ENCODE peak calls at places on chromosomes 3 and 15, in ten cellular contexts. One of them, this sample, is unnamed.

GRCh38 chr3:18007980-18008379 is 265.5 kb upstream of the TBC1D5 start:
- DNase-seq in OCI-LY7: no peak
- DNase-seq in GM04503: no peak
- DNase-seq in psoas muscle: no peak
- DNase-seq in nephron progenitor cell: no peak
- DNase-seq in sigmoid colon: no peak
- DNase-seq in HT1080: no peak
- DNase-seq in tibial artery: no peak
- DNase-seq in AG10803: no peak
- DNase-seq in T-helper 2 cell: no peak
- DNase-seq in this sample: no peak

GRCh38 chr3:119062892-119063291 is 28.2 kb upstream of the IGSF11 start:
- DNase-seq in OCI-LY7: no peak
- DNase-seq in GM04503: no peak
- DNase-seq in psoas muscle: no peak
- DNase-seq in nephron progenitor cell: no peak
- DNase-seq in sigmoid colon: no peak
- DNase-seq in HT1080: no peak
- DNase-seq in tibial artery: no peak
- DNase-seq in AG10803: no peak
- DNase-seq in T-helper 2 cell: no peak
- DNase-seq in this sample: no peak

GRCh38 chr15:68783226-68784054 is 37.3 kb downstream of the ANP32A start:
- DNase-seq in OCI-LY7: peak
- DNase-seq in GM04503: no peak
- DNase-seq in psoas muscle: no peak
- DNase-seq in nephron progenitor cell: peak
- DNase-seq in sigmoid colon: peak
- DNase-seq in HT1080: no peak
- DNase-seq in tibial artery: no peak
- DNase-seq in AG10803: no peak
- DNase-seq in T-helper 2 cell: peak
- DNase-seq in this sample: peak

GRCh38 chr3:76307556-76307955 is 522.2 kb upstream of the ZNF717 start:
- DNase-seq in OCI-LY7: no peak
- DNase-seq in GM04503: no peak
- DNase-seq in psoas muscle: no peak
- DNase-seq in nephron progenitor cell: no peak
- DNase-seq in sigmoid colon: no peak
- DNase-seq in HT1080: no peak
- DNase-seq in tibial artery: no peak
- DNase-seq in AG10803: no peak
- DNase-seq in T-helper 2 cell: no peak
- DNase-seq in this sample: no peak

GRCh38 chr3:65006300-65006739 is 318.5 kb upstream of the ADAMTS9 start:
- DNase-seq in OCI-LY7: no peak
- DNase-seq in GM04503: peak
- DNase-seq in psoas muscle: no peak
- DNase-seq in nephron progenitor cell: no peak
- DNase-seq in sigmoid colon: no peak
- DNase-seq in HT1080: peak
- DNase-seq in tibial artery: no peak
- DNase-seq in AG10803: peak
- DNase-seq in T-helper 2 cell: no peak
- DNase-seq in this sample: no peak

GRCh38 chr3:25432191-25432720 is 4.2 kb downstream of the RARB start:
- DNase-seq in OCI-LY7: no peak
- DNase-seq in GM04503: no peak
- DNase-seq in psoas muscle: no peak
- DNase-seq in nephron progenitor cell: no peak
- DNase-seq in sigmoid colon: no peak
- DNase-seq in HT1080: no peak
- DNase-seq in tibial artery: no peak
- DNase-seq in AG10803: no peak
- DNase-seq in T-helper 2 cell: no peak
- DNase-seq in this sample: no peak

GRCh38 chr3:128364291-128364690 is 102.4 kb downstream of the DNAJB8 start:
- DNase-seq in OCI-LY7: no peak
- DNase-seq in GM04503: no peak
- DNase-seq in psoas muscle: peak
- DNase-seq in nephron progenitor cell: no peak
- DNase-seq in sigmoid colon: no peak
- DNase-seq in HT1080: no peak
- DNase-seq in tibial artery: no peak
- DNase-seq in AG10803: no peak
- DNase-seq in T-helper 2 cell: no peak
- DNase-seq in this sample: no peak

GRCh38 chr3:99505646-99506269 is 132.6 kb upstream of the COL8A1 start:
- DNase-seq in OCI-LY7: no peak
- DNase-seq in GM04503: peak
- DNase-seq in psoas muscle: peak
- DNase-seq in nephron progenitor cell: no peak
- DNase-seq in sigmoid colon: peak
- DNase-seq in HT1080: peak
- DNase-seq in tibial artery: peak
- DNase-seq in AG10803: peak
- DNase-seq in T-helper 2 cell: no peak
- DNase-seq in this sample: no peak

GRCh38 chr3:14285526-14285925 is 106.9 kb downstream of the LSM3 start:
- DNase-seq in OCI-LY7: no peak
- DNase-seq in GM04503: no peak
- DNase-seq in psoas muscle: no peak
- DNase-seq in nephron progenitor cell: no peak
- DNase-seq in sigmoid colon: no peak
- DNase-seq in HT1080: no peak
- DNase-seq in tibial artery: no peak
- DNase-seq in AG10803: no peak
- DNase-seq in T-helper 2 cell: no peak
- DNase-seq in this sample: no peak

GRCh38 chr3:69510481-69511031 is 124.7 kb upstream of the FRMD4B start:
- DNase-seq in OCI-LY7: no peak
- DNase-seq in GM04503: no peak
- DNase-seq in psoas muscle: no peak
- DNase-seq in nephron progenitor cell: no peak
- DNase-seq in sigmoid colon: no peak
- DNase-seq in HT1080: peak
- DNase-seq in tibial artery: no peak
- DNase-seq in AG10803: no peak
- DNase-seq in T-helper 2 cell: no peak
- DNase-seq in this sample: no peak

GRCh38 chr15:101010781-101011180 is 91.6 kb downstream of the LRRK1 start:
- DNase-seq in OCI-LY7: no peak
- DNase-seq in GM04503: no peak
- DNase-seq in psoas muscle: no peak
- DNase-seq in nephron progenitor cell: no peak
- DNase-seq in sigmoid colon: peak
- DNase-seq in HT1080: no peak
- DNase-seq in tibial artery: no peak
- DNase-seq in AG10803: no peak
- DNase-seq in T-helper 2 cell: no peak
- DNase-seq in this sample: no peak

GRCh38 chr15:70197945-70198361 is 100.2 kb upstream of the TLE3 start:
- DNase-seq in OCI-LY7: no peak
- DNase-seq in GM04503: no peak
- DNase-seq in psoas muscle: no peak
- DNase-seq in nephron progenitor cell: no peak
- DNase-seq in sigmoid colon: no peak
- DNase-seq in HT1080: no peak
- DNase-seq in tibial artery: no peak
- DNase-seq in AG10803: no peak
- DNase-seq in T-helper 2 cell: no peak
- DNase-seq in this sample: peak

GRCh38 chr3:170491901-170492300 is 73.2 kb downstream of the CLDN11 start:
- DNase-seq in OCI-LY7: no peak
- DNase-seq in GM04503: no peak
- DNase-seq in psoas muscle: no peak
- DNase-seq in nephron progenitor cell: no peak
- DNase-seq in sigmoid colon: no peak
- DNase-seq in HT1080: no peak
- DNase-seq in tibial artery: no peak
- DNase-seq in AG10803: no peak
- DNase-seq in T-helper 2 cell: no peak
- DNase-seq in this sample: no peak

GRCh38 chr3:112126501-112126900 is 6.5 kb downstream of the GCSAM start:
- DNase-seq in OCI-LY7: peak
- DNase-seq in GM04503: no peak
- DNase-seq in psoas muscle: no peak
- DNase-seq in nephron progenitor cell: peak
- DNase-seq in sigmoid colon: no peak
- DNase-seq in HT1080: no peak
- DNase-seq in tibial artery: no peak
- DNase-seq in AG10803: peak
- DNase-seq in T-helper 2 cell: no peak
- DNase-seq in this sample: no peak

GRCh38 chr15:60530653-60531052 is 51.7 kb upstream of the ICE2 start:
- DNase-seq in OCI-LY7: no peak
- DNase-seq in GM04503: no peak
- DNase-seq in psoas muscle: no peak
- DNase-seq in nephron progenitor cell: no peak
- DNase-seq in sigmoid colon: no peak
- DNase-seq in HT1080: no peak
- DNase-seq in tibial artery: no peak
- DNase-seq in AG10803: no peak
- DNase-seq in T-helper 2 cell: no peak
- DNase-seq in this sample: no peak

GRCh38 chr3:143973352-143974021 is 1.9 kb downstream of the DIPK2A start:
- DNase-seq in OCI-LY7: no peak
- DNase-seq in GM04503: no peak
- DNase-seq in psoas muscle: no peak
- DNase-seq in nephron progenitor cell: no peak
- DNase-seq in sigmoid colon: no peak
- DNase-seq in HT1080: peak
- DNase-seq in tibial artery: peak
- DNase-seq in AG10803: peak
- DNase-seq in T-helper 2 cell: no peak
- DNase-seq in this sample: no peak

GRCh38 chr15:43293402-43293801 is 26.7 kb upstream of the TGM5 start:
- DNase-seq in OCI-LY7: peak
- DNase-seq in GM04503: no peak
- DNase-seq in psoas muscle: no peak
- DNase-seq in nephron progenitor cell: peak
- DNase-seq in sigmoid colon: no peak
- DNase-seq in HT1080: no peak
- DNase-seq in tibial artery: no peak
- DNase-seq in AG10803: no peak
- DNase-seq in T-helper 2 cell: no peak
- DNase-seq in this sample: no peak

GRCh38 chr3:157602424-157602823 is 99.2 kb upstream of the VEPH1 start:
- DNase-seq in OCI-LY7: no peak
- DNase-seq in GM04503: no peak
- DNase-seq in psoas muscle: no peak
- DNase-seq in nephron progenitor cell: no peak
- DNase-seq in sigmoid colon: no peak
- DNase-seq in HT1080: no peak
- DNase-seq in tibial artery: no peak
- DNase-seq in AG10803: no peak
- DNase-seq in T-helper 2 cell: no peak
- DNase-seq in this sample: no peak

GRCh38 chr3:65098400-65098799 is 410.6 kb upstream of the ADAMTS9 start:
- DNase-seq in OCI-LY7: no peak
- DNase-seq in GM04503: no peak
- DNase-seq in psoas muscle: no peak
- DNase-seq in nephron progenitor cell: no peak
- DNase-seq in sigmoid colon: no peak
- DNase-seq in HT1080: no peak
- DNase-seq in tibial artery: no peak
- DNase-seq in AG10803: no peak
- DNase-seq in T-helper 2 cell: no peak
- DNase-seq in this sample: no peak

GRCh38 chr3:106242779-106243178 is 374.0 kb upstream of the CBLB start:
- DNase-seq in OCI-LY7: no peak
- DNase-seq in GM04503: no peak
- DNase-seq in psoas muscle: no peak
- DNase-seq in nephron progenitor cell: no peak
- DNase-seq in sigmoid colon: no peak
- DNase-seq in HT1080: no peak
- DNase-seq in tibial artery: no peak
- DNase-seq in AG10803: no peak
- DNase-seq in T-helper 2 cell: no peak
- DNase-seq in this sample: no peak

GRCh38 chr3:53796161-53796560 is 50.1 kb downstream of the CHDH start:
- DNase-seq in OCI-LY7: no peak
- DNase-seq in GM04503: no peak
- DNase-seq in psoas muscle: no peak
- DNase-seq in nephron progenitor cell: no peak
- DNase-seq in sigmoid colon: no peak
- DNase-seq in HT1080: no peak
- DNase-seq in tibial artery: no peak
- DNase-seq in AG10803: no peak
- DNase-seq in T-helper 2 cell: no peak
- DNase-seq in this sample: no peak

GRCh38 chr15:76328962-76329361 is 7.6 kb upstream of the ISL2 start:
- DNase-seq in OCI-LY7: no peak
- DNase-seq in GM04503: no peak
- DNase-seq in psoas muscle: no peak
- DNase-seq in nephron progenitor cell: no peak
- DNase-seq in sigmoid colon: no peak
- DNase-seq in HT1080: peak
- DNase-seq in tibial artery: no peak
- DNase-seq in AG10803: no peak
- DNase-seq in T-helper 2 cell: no peak
- DNase-seq in this sample: no peak

GRCh38 chr15:55774113-55774970 is 31.4 kb upstream of the PRTG start:
- DNase-seq in OCI-LY7: peak
- DNase-seq in GM04503: no peak
- DNase-seq in psoas muscle: no peak
- DNase-seq in nephron progenitor cell: peak
- DNase-seq in sigmoid colon: no peak
- DNase-seq in HT1080: peak
- DNase-seq in tibial artery: peak
- DNase-seq in AG10803: peak
- DNase-seq in T-helper 2 cell: peak
- DNase-seq in this sample: peak

GRCh38 chr3:119731545-119732343 is 28.9 kb downstream of the CFAP91 start:
- DNase-seq in OCI-LY7: no peak
- DNase-seq in GM04503: peak
- DNase-seq in psoas muscle: no peak
- DNase-seq in nephron progenitor cell: no peak
- DNase-seq in sigmoid colon: no peak
- DNase-seq in HT1080: peak
- DNase-seq in tibial artery: no peak
- DNase-seq in AG10803: peak
- DNase-seq in T-helper 2 cell: no peak
- DNase-seq in this sample: no peak

GRCh38 chr3:11136871-11137626 is 17.2 kb upstream of the HRH1 start:
- DNase-seq in OCI-LY7: no peak
- DNase-seq in GM04503: peak
- DNase-seq in psoas muscle: peak
- DNase-seq in nephron progenitor cell: no peak
- DNase-seq in sigmoid colon: peak
- DNase-seq in HT1080: peak
- DNase-seq in tibial artery: peak
- DNase-seq in AG10803: peak
- DNase-seq in T-helper 2 cell: no peak
- DNase-seq in this sample: no peak

GRCh38 chr3:195020185-195020584 is 250.8 kb downstream of the XXYLT1 start:
- DNase-seq in OCI-LY7: no peak
- DNase-seq in GM04503: no peak
- DNase-seq in psoas muscle: no peak
- DNase-seq in nephron progenitor cell: no peak
- DNase-seq in sigmoid colon: no peak
- DNase-seq in HT1080: no peak
- DNase-seq in tibial artery: no peak
- DNase-seq in AG10803: no peak
- DNase-seq in T-helper 2 cell: no peak
- DNase-seq in this sample: no peak

GRCh38 chr3:99627062-99627826 is 11.2 kb upstream of the COL8A1 start:
- DNase-seq in OCI-LY7: no peak
- DNase-seq in GM04503: no peak
- DNase-seq in psoas muscle: no peak
- DNase-seq in nephron progenitor cell: no peak
- DNase-seq in sigmoid colon: no peak
- DNase-seq in HT1080: peak
- DNase-seq in tibial artery: no peak
- DNase-seq in AG10803: no peak
- DNase-seq in T-helper 2 cell: no peak
- DNase-seq in this sample: no peak

GRCh38 chr15:57114070-57114469 is 195.6 kb downstream of the TCF12 start:
- DNase-seq in OCI-LY7: no peak
- DNase-seq in GM04503: no peak
- DNase-seq in psoas muscle: no peak
- DNase-seq in nephron progenitor cell: no peak
- DNase-seq in sigmoid colon: no peak
- DNase-seq in HT1080: no peak
- DNase-seq in tibial artery: no peak
- DNase-seq in AG10803: peak
- DNase-seq in T-helper 2 cell: no peak
- DNase-seq in this sample: no peak